ENCODE peak calls at places on chromosomes 11 and 22, in seven cellular contexts. Z, Y, P, W, B, M and E are unnamed samples.

GRCh38 chr11:128291835-128292234 is 295.5 kb downstream of the ETS1 start:
- DNase-seq in B (no peak), W (no peak), P (no peak), M (no peak), Y (no peak), Z (no peak), E (no peak)

GRCh38 chr11:110173775-110174644 is 80.8 kb downstream of the ZC3H12C start:
- DNase-seq in B (peak; percentile 23), M (peak; percentile 67), Y (peak; percentile 79), W (peak; percentile 92), P (peak; percentile 54), Z (peak; percentile 77), E (no peak)

GRCh38 chr11:126083829-126084607 is 21.4 kb upstream of the CDON start:
- DNase-seq in M (no peak), Z (no peak), Y (no peak), P (no peak), B (no peak), W (no peak), E (no peak)

GRCh38 chr22:37739611-37740049 is 42.8 kb downstream of the TRIOBP start:
- DNase-seq in B (no peak), P (no peak), Y (no peak), M (no peak), W (no peak), Z (no peak), E (no peak)

GRCh38 chr11:86459682-86460460 is 85.2 kb downstream of the CCDC81 start:
- DNase-seq in W (no peak), Z (peak; percentile 99), B (no peak), P (peak; percentile 27), Y (no peak), M (peak; percentile 49), E (no peak)

GRCh38 chr22:20852076-20852475 is 6.5 kb downstream of the PI4KA start:
- DNase-seq in Y (peak; percentile 66), M (no peak), B (no peak), P (no peak), W (no peak), Z (no peak), E (no peak)

GRCh38 chr11:81644239-81644840 is 1089.3 kb downstream of the FAM181B start:
- DNase-seq in Y (peak; percentile 23), Z (peak; percentile 2), W (no peak), M (peak; percentile 60), B (no peak), P (peak; percentile 4), E (peak; percentile 37)

GRCh38 chr22:37180531-37181231 is 7.4 kb downstream of the C1QTNF6 start:
- DNase-seq in W (no peak), Z (no peak), B (no peak), Y (no peak), M (no peak), P (no peak), E (no peak)

GRCh38 chr11:14446701-14447169 is 52.9 kb downstream of the COPB1 start:
- DNase-seq in Z (peak; percentile 61), P (no peak), B (no peak), Y (no peak), W (no peak), M (no peak), E (no peak)

GRCh38 chr11:73667906-73668305 is 21.5 kb downstream of the PLEKHB1 start:
- DNase-seq in P (no peak), B (no peak), Y (no peak), W (no peak), M (no peak), Z (no peak), E (no peak)

GRCh38 chr11:43922295-43922648 is 20.2 kb upstream of the C11orf96 start:
- DNase-seq in W (no peak), Z (no peak), P (no peak), B (no peak), Y (no peak), M (no peak), E (no peak)

GRCh38 chr11:43924112-43924855 is 18.2 kb upstream of the C11orf96 start:
- DNase-seq in Z (no peak), M (no peak), P (no peak), W (no peak), B (no peak), Y (no peak), E (no peak)

GRCh38 chr11:43925063-43925931 is 17.1 kb upstream of the C11orf96 start:
- DNase-seq in W (no peak), Z (peak; percentile 81), B (no peak), Y (no peak), P (no peak), M (no peak), E (no peak)

GRCh38 chr11:43922974-43923326 is 19.5 kb upstream of the C11orf96 start:
- DNase-seq in Z (no peak), P (no peak), Y (no peak), M (no peak), W (no peak), B (no peak), E (no peak)

DNA sequence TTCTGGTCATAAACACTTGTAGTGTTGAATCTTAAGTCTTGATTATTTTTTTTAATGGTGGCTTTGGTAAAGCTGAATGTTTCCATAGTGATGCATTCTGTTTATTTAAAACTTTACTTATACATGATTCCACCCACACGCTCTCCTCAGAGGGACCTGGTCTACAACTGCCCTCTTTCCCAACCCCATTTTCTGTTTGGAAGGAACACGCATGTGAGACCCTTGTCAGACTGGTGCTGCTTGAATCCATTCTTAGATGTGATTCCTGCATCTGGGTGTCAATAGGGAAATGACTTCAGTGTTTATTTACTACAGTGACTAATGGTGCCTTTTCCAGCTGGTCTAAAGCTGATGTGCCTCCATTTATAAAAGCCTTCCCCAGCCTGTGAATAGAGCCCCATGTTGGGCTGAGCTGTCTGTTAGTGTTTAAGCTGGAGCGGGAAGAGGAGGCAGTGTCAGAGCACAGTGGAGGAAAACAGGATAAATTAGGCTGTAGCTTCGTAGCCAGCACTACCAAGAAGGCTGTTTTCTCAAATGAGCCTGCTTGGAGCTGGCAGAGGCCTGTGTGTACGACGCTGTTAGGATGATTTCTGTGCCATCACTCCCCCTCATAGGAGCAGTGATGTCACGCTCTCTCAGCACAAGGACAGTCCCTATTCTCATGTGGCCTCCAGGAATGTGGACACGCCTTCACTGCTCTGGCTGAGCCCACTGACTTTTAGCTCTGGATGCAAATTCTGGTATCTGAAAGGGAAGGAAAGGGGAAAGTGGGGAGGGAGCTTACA is 18.9 kb upstream of the C11orf96 start:
- DNase-seq in Y (no peak), B (no peak), Z (peak; percentile 86), M (no peak), W (no peak), P (no peak), E (no peak)
- H3K9ac ChIP-seq in Y (no peak overlapping the region), B (no peak overlapping the region), Z (peak overlapping the region; percentile 32), M (no peak overlapping the region), W (no peak overlapping the region), P (no peak overlapping the region), E (no peak overlapping the region)

DNA sequence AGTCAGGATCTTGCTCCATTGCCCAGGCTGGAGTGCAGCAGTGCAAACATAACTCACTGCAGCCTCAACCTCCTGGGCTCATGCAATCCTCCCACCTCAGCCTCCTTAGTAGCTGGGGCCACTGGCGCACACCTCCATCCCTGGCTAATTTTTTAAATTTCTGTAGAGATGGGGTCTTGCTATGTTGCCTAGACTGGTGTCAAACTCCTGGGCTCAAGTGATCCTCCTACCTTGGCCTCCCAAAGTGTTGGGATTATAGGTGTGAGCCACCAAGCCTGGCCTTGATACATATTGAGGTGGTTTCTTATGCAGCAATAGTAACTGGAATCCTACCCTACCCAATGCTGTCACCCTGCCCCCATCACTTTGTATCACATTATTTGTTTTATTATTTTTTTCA is 32.4 kb downstream of the SCUBE1 start:
- DNase-seq in P (no peak), W (no peak), B (no peak), Y (no peak), Z (no peak), M (no peak), E (no peak)
- TF ChIP-seq POLR2AphosphoS5 in P (no peak), W (no peak), B (no peak), Y (no peak), Z (no peak), M (no peak), E (no peak)

DNA sequence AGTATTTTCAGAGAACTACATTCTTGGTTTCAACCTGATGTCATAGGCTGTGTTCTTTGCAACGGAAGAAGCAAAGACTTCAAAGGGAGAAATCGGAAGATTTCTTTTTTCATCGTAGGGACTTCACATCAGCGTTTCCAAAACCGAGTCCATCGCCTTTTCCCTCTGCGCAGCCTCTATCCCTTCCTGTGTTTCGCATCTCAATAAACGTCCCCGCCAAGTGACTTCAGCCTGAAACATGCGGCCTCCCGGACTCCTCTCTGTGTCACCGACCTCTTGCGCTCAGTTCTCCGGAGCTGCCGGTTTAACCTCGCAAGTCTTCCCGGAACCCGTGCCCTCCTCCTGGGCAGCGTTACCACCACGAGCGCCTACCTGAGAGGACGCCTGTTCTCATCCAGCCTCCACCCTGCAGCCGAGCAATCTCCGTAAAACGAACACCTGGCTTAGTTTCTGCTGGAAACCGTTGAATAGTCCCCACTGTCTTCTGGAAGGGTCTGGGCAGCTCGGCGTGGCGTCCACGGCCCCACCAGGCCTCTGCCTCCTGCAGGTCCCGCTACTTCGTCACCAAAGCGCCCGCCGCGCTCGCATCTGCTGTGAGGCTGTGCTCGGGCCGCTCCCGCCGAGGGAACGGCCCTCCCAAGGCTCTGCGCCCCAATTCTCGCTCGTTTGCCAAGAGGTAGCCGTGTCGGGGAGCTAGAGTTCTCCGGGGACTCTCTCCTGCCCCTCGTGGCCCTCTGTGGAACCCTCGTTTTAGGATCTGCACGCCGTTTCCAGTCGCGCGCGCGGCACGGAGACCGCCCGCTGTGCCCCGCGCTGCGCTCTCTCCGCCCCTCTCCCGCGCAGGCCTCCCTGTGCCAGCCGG is at the start of gene GLB1L3:
- DNase-seq in Y (peak; percentile 48), M (no peak), P (no peak), W (peak; percentile 85), Z (no peak), B (no peak), E (no peak)
- TF ChIP-seq EZH2 in Y (no peak), M (peak; percentile 79), P (no peak), W (no peak), Z (peak; percentile 88), B (no peak), E (no peak)

GRCh38 chr11:7251836-7252682 is at the start of gene SYT9:
- DNase-seq in B (no peak), M (no peak), Z (peak; percentile 42), Y (peak; percentile 19), P (no peak), W (peak; percentile 90), E (no peak)

GRCh38 chr11:7251487-7251835 is 243 bp upstream of the SYT9 start:
- DNase-seq in W (no peak), Z (peak; percentile 2), B (no peak), P (no peak), Y (no peak), M (no peak), E (no peak)

GRCh38 chr11:7254731-7255291 is 3.1 kb downstream of the SYT9 start:
- DNase-seq in Z (no peak), P (no peak), B (no peak), M (no peak), W (no peak), Y (no peak), E (no peak)

GRCh38 chr11:7250166-7250565 is 1.5 kb upstream of the SYT9 start:
- DNase-seq in M (no peak), B (no peak), P (no peak), Y (no peak), W (no peak), Z (no peak), E (no peak)

DNA sequence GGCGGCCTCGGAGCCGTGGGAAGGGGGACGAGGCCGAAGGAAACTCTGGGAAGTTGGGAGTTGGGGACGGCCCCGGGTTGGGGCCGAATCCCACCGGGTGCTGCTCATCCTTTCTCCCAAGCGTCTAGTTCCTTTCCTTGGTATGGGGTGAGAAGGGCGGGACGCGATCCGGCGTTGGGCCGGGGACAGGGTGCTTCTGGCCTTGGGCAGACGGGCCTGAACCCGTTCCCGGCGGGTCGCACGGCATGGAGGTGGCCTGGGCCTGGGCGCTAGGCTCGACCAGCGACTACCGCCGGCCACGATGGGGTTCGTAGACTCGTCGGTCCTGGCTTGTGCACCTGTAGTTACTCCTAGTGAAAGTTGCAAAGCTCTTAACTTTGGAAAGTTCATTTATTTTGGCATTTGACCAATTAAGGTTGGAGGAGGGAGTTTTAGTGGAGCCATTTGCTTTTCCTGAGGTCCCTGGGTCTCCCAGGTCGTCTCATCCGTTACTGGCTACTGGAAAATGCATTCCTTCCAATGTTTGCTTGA is 1.0 kb downstream of the SYT9 start:
- DNase-seq in M (no peak), Y (no peak), Z (no peak), W (peak; percentile 72), P (no peak), B (no peak), E (no peak)
- H3K9ac ChIP-seq in M (no peak overlapping the region), Y (no peak overlapping the region), Z (no peak overlapping the region), W (peak overlapping the region; percentile 41), P (no peak overlapping the region), B (no peak overlapping the region), E (no peak overlapping the region)